ENCODE peak calls at places on chromosomes 7 and 10, in eight cellular contexts. M is IMR-90, O is neuronal stem cell, C is SK-N-MC, F is mesendoderm, R is HCT116, V is endodermal cell, G is mammary epithelial cell. U is an unnamed sample.

GRCh38 chr7:99267530-99268360 is 4.9 kb upstream of the MYH16 start:
- DNase-seq in V (no peak), C (no peak), G (peak; percentile 99), R (peak; percentile 85), F (no peak), M (peak; percentile 94), O (no peak), U (no peak)

GRCh38 chr10:60427709-60428386 is 38.2 kb upstream of the ANK3 start:
- DNase-seq in G (no peak), V (no peak), R (no peak), M (peak; percentile 62), F (no peak), C (no peak), O (no peak), U (no peak)

GRCh38 chr7:1647961-1648631 is 22.0 kb upstream of the ELFN1 start:
- DNase-seq in M (no peak), F (no peak), R (no peak), C (no peak), G (no peak), V (peak; percentile 72), O (no peak), U (no peak)

GRCh38 chr10:44956717-44957706 is 2.6 kb upstream of the RASSF4 start:
- DNase-seq in C (no peak), O (no peak), F (no peak), R (no peak), V (peak; percentile 10), M (no peak), G (no peak), U (no peak)

GRCh38 chr10:34528320-34528719 is 286.8 kb downstream of the PARD3 start:
- DNase-seq in G (peak; percentile 91), O (peak; percentile 43), V (peak; percentile 84), R (peak; percentile 92), M (peak; percentile 93), F (peak; percentile 99), C (no peak), U (peak; percentile 92)

GRCh38 chr7:69775231-69775771 is 177.0 kb downstream of the AUTS2 start:
- DNase-seq in M (no peak), C (no peak), F (peak; percentile 69), R (no peak), O (no peak), G (no peak), V (no peak), U (peak; percentile 39)

GRCh38 chr7:2717293-2717904 is 29.4 kb downstream of the AMZ1 start:
- DNase-seq in C (no peak), M (peak; percentile 62), R (no peak), V (peak; percentile 39), G (no peak), O (no peak), F (no peak), U (no peak)

GRCh38 chr7:8441106-8441590 is 7.7 kb downstream of the NXPH1 start:
- DNase-seq in F (peak; percentile 33), C (no peak), G (no peak), V (peak; percentile 61), O (no peak), R (no peak), M (no peak), U (no peak)

GRCh38 chr10:10677479-10677878 is 340.2 kb upstream of the CELF2 start:
- DNase-seq in R (no peak), V (peak; percentile 91), M (peak; percentile 80), G (peak; percentile 5), C (no peak), O (peak; percentile 42), F (peak; percentile 88), U (peak; percentile 43)

GRCh38 chr7:124155400-124156022 is 122.6 kb upstream of the TMEM229A start:
- DNase-seq in F (peak; percentile 35), R (peak; percentile 15), M (peak; percentile 44), G (peak; percentile 17), V (no peak), O (peak; percentile 15), C (peak; percentile 34), U (no peak)

GRCh38 chr7:130919316-130920103 is 185.5 kb upstream of the KLF14 start:
- DNase-seq in O (no peak), G (no peak), M (no peak), C (no peak), F (no peak), R (no peak), V (no peak), U (no peak)

GRCh38 chr10:129764011-129764900 is 199.8 kb downstream of the EBF3 start:
- DNase-seq in V (peak; percentile 24), R (no peak), G (no peak), O (no peak), C (no peak), F (no peak), M (no peak), U (no peak)

GRCh38 chr10:68871105-68871711 is 29.9 kb upstream of the DDX50 start:
- DNase-seq in F (peak; percentile 71), O (peak; percentile 65), G (no peak), M (peak; percentile 71), C (no peak), V (peak; percentile 60), R (no peak), U (no peak)

GRCh38 chr7:128858380-128859231 is 4.0 kb upstream of the ATP6V1F start:
- DNase-seq in R (no peak), V (no peak), O (no peak), F (no peak), G (no peak), M (no peak), C (no peak), U (no peak)

GRCh38 chr10:128907155-128907554 is 559.9 kb upstream of the MGMT start:
- DNase-seq in O (no peak), M (no peak), F (no peak), C (no peak), G (no peak), R (no peak), V (no peak), U (no peak)

GRCh38 chr7:140544278-140544896 is 65.1 kb upstream of the MKRN1 start:
- DNase-seq in V (no peak), G (no peak), F (no peak), R (no peak), O (no peak), C (no peak), M (no peak), U (no peak)

GRCh38 chr10:103618027-103618385 is 124.5 kb downstream of the NEURL1 start:
- DNase-seq in M (no peak), O (no peak), R (no peak), F (no peak), C (no peak), G (no peak), V (no peak), U (no peak)

GRCh38 chr7:152081088-152081487 is 55.6 kb downstream of the GALNT11 start:
- DNase-seq in C (peak; percentile 45), R (no peak), F (peak; percentile 66), M (no peak), O (no peak), G (peak; percentile 57), V (no peak), U (peak; percentile 77)

DNA sequence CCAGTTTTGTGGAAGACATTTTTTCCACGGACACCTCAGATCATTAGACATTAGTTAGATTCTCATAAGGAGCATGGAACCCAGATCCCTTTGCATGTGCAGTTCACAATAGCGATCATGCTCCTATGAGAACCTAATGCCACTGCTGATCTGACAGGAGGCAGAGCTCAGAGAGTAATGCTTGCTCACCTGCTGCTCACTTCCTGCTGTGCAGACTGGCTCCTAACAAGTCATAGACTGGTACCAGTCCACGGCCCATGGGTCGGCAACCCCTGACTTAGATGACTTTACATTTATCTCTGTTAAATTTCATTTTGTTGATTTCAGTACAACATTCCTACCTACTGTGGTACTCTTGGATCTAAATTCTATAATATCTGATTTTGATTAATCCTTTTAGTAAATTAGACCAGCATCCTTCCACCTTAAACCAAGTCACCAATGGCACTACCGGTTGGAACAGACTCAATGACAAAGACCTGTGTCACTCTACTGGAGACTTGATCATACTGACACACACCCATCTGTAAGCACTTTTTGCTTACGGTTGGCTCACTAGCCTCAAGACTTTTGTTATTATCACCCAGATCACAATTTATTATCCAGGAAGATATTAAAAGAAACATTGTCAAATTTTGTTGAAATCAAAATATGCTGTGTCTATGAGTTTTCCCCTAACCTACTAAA is 8.0 kb upstream of the CCDC71L start:
- DNase-seq in G (no peak), M (no peak), C (no peak), V (no peak), O (no peak), R (no peak), F (no peak), U (no peak)
- H3K9ac ChIP-seq in G (no peak overlapping the region), M (no peak overlapping the region), C (no peak overlapping the region), V (no peak overlapping the region), O (no peak overlapping the region), R (no peak overlapping the region), F (no peak overlapping the region), U (no peak overlapping the region)

GRCh38 chr10:110144526-110144925 is 62.9 kb upstream of the MXI1 start:
- DNase-seq in G (no peak), C (no peak), F (no peak), M (no peak), V (no peak), R (no peak), O (no peak), U (no peak)

GRCh38 chr10:110141747-110142625 is 65.4 kb upstream of the MXI1 start:
- DNase-seq in O (no peak), G (no peak), R (no peak), C (no peak), M (no peak), F (no peak), V (no peak), U (no peak)

GRCh38 chr10:110138197-110138812 is 69.1 kb upstream of the MXI1 start:
- DNase-seq in G (peak; percentile 45), V (no peak), R (peak; percentile 65), C (peak; percentile 37), F (peak; percentile 77), O (peak; percentile 45), M (peak; percentile 66), U (peak; percentile 86)

GRCh38 chr10:110142965-110143364 is 64.4 kb upstream of the MXI1 start:
- DNase-seq in G (no peak), M (no peak), F (no peak), O (no peak), R (no peak), C (no peak), V (no peak), U (no peak)

DNA sequence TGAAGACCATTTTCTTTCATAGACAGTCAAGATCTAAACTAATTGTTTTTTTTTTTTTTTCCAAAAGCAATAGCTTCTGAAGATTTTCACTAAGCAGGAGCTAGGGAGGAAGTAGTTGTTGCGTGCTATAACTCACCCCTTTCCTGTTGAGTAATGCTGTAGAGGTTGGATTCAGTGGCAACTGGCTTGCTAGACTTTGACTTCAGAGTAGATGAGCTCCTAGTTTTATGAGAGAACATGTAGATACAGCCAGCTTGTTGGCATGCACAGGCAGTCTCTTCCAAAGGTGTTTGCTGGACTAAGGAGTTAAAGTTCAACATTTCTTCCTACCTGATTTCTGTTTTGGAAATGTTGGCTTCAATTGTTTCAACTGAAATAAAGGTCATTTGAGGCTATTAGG is 66.2 kb upstream of the MXI1 start:
- DNase-seq in R (no peak), F (no peak), V (no peak), M (peak; percentile 21), C (no peak), O (no peak), G (peak; percentile 53), U (no peak)
- H3K9ac ChIP-seq in R (no peak overlapping the region), F (no peak overlapping the region), V (no peak overlapping the region), M (no peak overlapping the region), C (no peak overlapping the region), O (no peak overlapping the region), G (no peak overlapping the region), U (no peak overlapping the region)

GRCh38 chr7:50677279-50677996 is 105.3 kb downstream of the GRB10 start:
- DNase-seq in F (no peak), M (no peak), O (no peak), R (no peak), G (no peak), V (peak; percentile 33), C (no peak), U (no peak)
- H3K9ac ChIP-seq in F (no peak overlapping the region), M (no peak overlapping the region), O (no peak overlapping the region), R (no peak overlapping the region), G (no peak overlapping the region), V (no peak overlapping the region), C (no peak overlapping the region), U (no peak overlapping the region)

GRCh38 chr7:31963569-31964175 is 106.5 kb downstream of the PDE1C start:
- DNase-seq in F (no peak), R (no peak), V (no peak), M (no peak), C (no peak), O (no peak), G (no peak), U (no peak)
- H3K9ac ChIP-seq in F (no peak overlapping the region), R (no peak overlapping the region), V (no peak overlapping the region), M (no peak overlapping the region), C (no peak overlapping the region), O (no peak overlapping the region), G (no peak overlapping the region), U (no peak overlapping the region)

U was measured in trophoblast cell.